ENCODE peak calls at places on chromosomes 5 and 9, in six cellular contexts. I, N, F, H, S and G are unnamed samples.
A peak's percentile ranks its signal among the peaks of the same experiment; 100 is the strongest.

GRCh38 chr5:140145818-140146522 is 20.2 kb downstream of the IGIP start:
- DNase-seq in I (peak; percentile 90), N (peak; percentile 85), F (peak; percentile 55), H (peak; percentile 85), S (peak; percentile 63), G (peak; percentile 78)

GRCh38 chr5:106094128-106094726 is 1576.5 kb downstream of the EFNA5 start:
- DNase-seq in I (peak; percentile 80), N (peak; percentile 55), F (no peak), H (no peak), S (peak; percentile 13), G (no peak)

GRCh38 chr5:146051678-146052077 is 53.7 kb downstream of the PLAC8L1 start:
- DNase-seq in I (no peak), N (no peak), F (no peak), H (no peak), S (peak; percentile 24), G (no peak)

GRCh38 chr9:81264516-81264915 is 424.8 kb downstream of the TLE1 start:
- DNase-seq in I (no peak), N (no peak), F (peak; percentile 36), H (no peak), S (peak; percentile 66), G (no peak)

GRCh38 chr5:168714046-168714445 is 134.9 kb upstream of the PANK3 start:
- DNase-seq in I (no peak), N (no peak), F (no peak), H (no peak), S (peak; percentile 44), G (no peak)

GRCh38 chr5:108171759-108172158 is 210.1 kb downstream of the FBXL17 start:
- DNase-seq in I (no peak), N (no peak), F (no peak), H (no peak), S (no peak), G (no peak)

GRCh38 chr9:130861372-130862180 is 26.5 kb downstream of the ABL1 start:
- DNase-seq in I (no peak), N (no peak), F (no peak), H (no peak), S (no peak), G (no peak)

GRCh38 chr5:116371935-116372334 is 202.7 kb downstream of the SEMA6A start:
- DNase-seq in I (no peak), N (no peak), F (no peak), H (no peak), S (no peak), G (no peak)

GRCh38 chr9:110148868-110149267 is 59.1 kb downstream of the C9orf152 start:
- DNase-seq in I (no peak), N (no peak), F (no peak), H (no peak), S (peak; percentile 50), G (no peak)

GRCh38 chr9:13083973-13084528 is 195.4 kb downstream of the MPDZ start:
- DNase-seq in I (no peak), N (no peak), F (no peak), H (no peak), S (peak; percentile 39), G (no peak)

GRCh38 chr9:13083366-13083765 is 196.1 kb downstream of the MPDZ start:
- DNase-seq in I (no peak), N (no peak), F (no peak), H (no peak), S (no peak), G (no peak)

GRCh38 chr9:13089721-13090120 is 189.8 kb downstream of the MPDZ start:
- DNase-seq in I (no peak), N (no peak), F (no peak), H (no peak), S (no peak), G (no peak)

GRCh38 chr9:13090588-13090987 is 188.9 kb downstream of the MPDZ start:
- DNase-seq in I (no peak), N (no peak), F (no peak), H (no peak), S (peak; percentile 9), G (no peak)

GRCh38 chr9:13088734-13089427 is 190.6 kb downstream of the MPDZ start:
- DNase-seq in I (peak; percentile 16), N (peak; percentile 38), F (peak; percentile 13), H (no peak), S (peak; percentile 77), G (no peak)
- TF ChIP-seq CTCF in I (peak; percentile 51), N (peak; percentile 80), F (peak; percentile 81), H (peak; percentile 61), S (peak; percentile 76), G (peak; percentile 76)

GRCh38 chr5:59079622-59080620 is 497.0 kb downstream of the RAB3C start:
- DNase-seq in I (peak; percentile 4), N (no peak), F (peak; percentile 11), H (no peak), S (peak; percentile 98), G (no peak)
- TF ChIP-seq CTCF in I (no peak), N (no peak), F (no peak), H (no peak), S (no peak), G (no peak)

GRCh38 chr5:53167836-53168235 is 58.3 kb upstream of the MOCS2 start:
- DNase-seq in I (no peak), N (no peak), F (peak; percentile 47), H (peak; percentile 23), S (peak; percentile 74), G (peak; percentile 17)

GRCh38 chr5:53172630-53173029 is 63.1 kb upstream of the MOCS2 start:
- DNase-seq in I (no peak), N (no peak), F (no peak), H (no peak), S (no peak), G (no peak)

GRCh38 chr5:53169933-53170332 is 60.4 kb upstream of the MOCS2 start:
- DNase-seq in I (no peak), N (no peak), F (no peak), H (no peak), S (no peak), G (no peak)

GRCh38 chr5:53173083-53173482 is 63.5 kb upstream of the MOCS2 start:
- DNase-seq in I (no peak), N (no peak), F (no peak), H (no peak), S (no peak), G (no peak)

GRCh38 chr5:53170748-53171349 is 61.3 kb upstream of the MOCS2 start:
- DNase-seq in I (peak; percentile 35), N (no peak), F (no peak), H (no peak), S (peak; percentile 72), G (no peak)
- TF ChIP-seq CTCF in I (peak; percentile 50), N (peak; percentile 56), F (peak; percentile 61), H (peak; percentile 53), S (peak; percentile 72), G (peak; percentile 43)

DNA sequence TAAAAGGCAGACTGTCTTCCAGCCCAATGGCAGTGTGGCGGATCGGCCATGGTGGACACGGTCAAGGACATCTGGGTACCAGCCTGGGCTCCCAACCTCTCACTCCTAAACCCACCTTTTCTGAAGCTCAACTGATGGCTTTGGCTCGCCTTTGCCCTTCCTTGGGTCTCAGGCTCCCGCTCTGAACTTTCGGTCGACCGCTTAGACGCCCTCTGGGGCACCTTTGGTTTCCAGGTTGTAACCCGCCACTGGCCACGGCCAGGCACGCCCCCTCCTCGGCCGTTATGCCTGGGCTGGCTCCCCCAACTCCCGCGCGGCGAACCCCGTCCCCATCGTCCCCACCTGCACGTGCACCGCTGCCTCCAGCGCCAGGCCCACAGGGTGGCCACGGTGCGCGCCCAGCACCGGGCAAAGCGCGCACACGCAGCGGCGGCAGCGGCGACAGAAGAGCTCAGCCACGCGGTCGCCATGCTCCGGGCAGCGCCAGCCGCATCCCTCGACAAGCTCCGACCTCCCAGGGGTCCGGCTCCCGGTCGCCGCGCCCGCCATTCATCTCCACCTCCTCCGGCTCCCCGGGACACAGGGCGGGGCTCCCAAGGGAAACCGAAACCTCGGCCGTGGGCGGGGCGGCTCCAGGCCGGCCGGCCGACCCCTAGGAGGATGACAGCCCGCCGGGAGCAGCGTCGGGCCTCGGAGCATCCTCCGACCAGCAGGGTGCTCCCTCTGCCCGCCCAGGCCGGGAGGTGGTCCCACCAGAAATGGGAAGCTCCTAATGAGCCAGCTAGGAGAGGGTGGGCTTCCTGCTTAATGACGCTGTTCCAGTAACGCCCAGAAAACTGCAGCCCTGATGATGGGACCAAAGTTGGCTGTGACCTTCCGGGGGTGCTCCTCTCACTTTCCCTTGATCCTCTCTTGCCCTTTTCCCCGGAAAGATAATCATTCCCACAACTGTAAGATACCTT is at the start of gene TRIM14:
- DNase-seq in I (peak; percentile 75), N (peak; percentile 56), F (peak; percentile 37), H (peak; percentile 63), S (peak; percentile 52), G (peak; percentile 30)
- TF ChIP-seq CTCF in I (no peak), N (no peak), F (no peak), H (no peak), S (no peak), G (peak; percentile 9)

DNA sequence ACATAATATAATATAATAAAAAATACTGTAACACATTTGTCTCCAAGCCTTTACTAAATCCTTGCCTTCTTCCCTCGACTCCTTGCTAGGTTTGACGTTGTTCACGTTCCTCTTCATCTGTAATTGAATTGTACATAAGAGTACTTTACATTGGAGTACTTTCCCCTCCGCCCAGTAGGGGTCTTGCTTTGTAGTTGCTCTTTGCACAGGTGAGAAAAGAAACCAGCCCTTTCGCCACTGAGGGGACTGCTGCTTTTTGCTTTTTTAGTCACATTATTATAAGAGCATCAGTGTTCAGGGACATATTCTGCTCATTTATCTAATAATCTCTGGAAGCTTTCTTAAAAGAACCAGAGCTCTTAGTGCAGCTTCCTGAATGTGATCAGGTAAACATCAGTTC is 115.0 kb downstream of the CETN3 start:
- DNase-seq in I (peak; percentile 2), N (no peak), F (no peak), H (no peak), S (no peak), G (no peak)
- TF ChIP-seq CTCF in I (no peak), N (no peak), F (no peak), H (no peak), S (no peak), G (no peak)

GRCh38 chr5:119404033-119404432 is 48.2 kb downstream of the TNFAIP8 start:
- DNase-seq in I (no peak), N (no peak), F (no peak), H (no peak), S (no peak), G (no peak)
- TF ChIP-seq CTCF in I (no peak), N (no peak), F (no peak), H (no peak), S (no peak), G (no peak)

GRCh38 chr9:129351058-129351641 is 173.1 kb upstream of the IER5L start:
- DNase-seq in I (no peak), N (no peak), F (no peak), H (no peak), S (no peak), G (peak; percentile 59)
- TF ChIP-seq CTCF in I (no peak), N (no peak), F (no peak), H (no peak), S (peak; percentile 20), G (no peak)

DNA sequence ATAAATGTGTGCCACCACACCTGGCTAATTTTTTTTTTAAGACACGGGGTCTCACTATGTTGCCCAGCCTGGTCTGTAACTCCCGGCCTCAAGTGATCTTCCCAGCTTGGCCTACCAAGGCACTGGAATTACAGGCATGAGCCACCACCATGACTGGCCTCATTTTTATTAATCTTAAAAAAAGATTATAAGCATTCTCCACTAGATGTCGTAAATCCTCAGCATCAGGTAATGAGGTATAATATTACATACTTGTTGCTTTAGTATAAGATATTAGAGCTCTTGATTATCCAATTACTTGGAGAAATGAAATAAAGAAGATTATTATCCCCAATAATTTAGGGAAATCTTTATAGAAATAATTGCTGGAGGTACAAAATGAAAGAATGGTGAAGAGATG is 78.3 kb upstream of the HTR1A start:
- DNase-seq in I (no peak), N (no peak), F (no peak), H (no peak), S (no peak), G (no peak)
- TF ChIP-seq CTCF in I (no peak), N (no peak), F (no peak), H (no peak), S (no peak), G (no peak)